ENCODE peak calls at places on chromosomes 5 and 9, in four cellular contexts. W, R, O and E are unnamed samples.

GRCh38 chr9:76808636-76809035 is 44.4 kb downstream of the PCA3 start:
- DNase-seq in W (peak), R (no peak), O (peak), E (no peak)

GRCh38 chr9:138072161-138072842 is 194.7 kb downstream of the CACNA1B start:
- DNase-seq in W (no peak), R (no peak), O (no peak), E (no peak)

GRCh38 chr5:64754066-64754465 is 14.4 kb downstream of the SREK1IP1 start:
- DNase-seq in O (no peak), R (no peak), W (no peak), E (no peak)

GRCh38 chr9:114031948-114032688 is 46.0 kb downstream of the AMBP start:
- DNase-seq in W (no peak), O (no peak), R (no peak), E (no peak)

GRCh38 chr5:146084376-146084775 is 21.0 kb downstream of the PLAC8L1 start:
- DNase-seq in R (no peak), O (no peak), W (no peak), E (no peak)

GRCh38 chr5:150781706-150782614 is 3.4 kb downstream of the SMIM3 start:
- DNase-seq in O (peak), W (peak), R (no peak), E (no peak)

GRCh38 chr5:167348286-167348926 is 943.0 kb upstream of the WWC1 start:
- DNase-seq in O (no peak), R (no peak), W (no peak), E (no peak)

GRCh38 chr5:179967489-179967888 is 59.8 kb upstream of the TBC1D9B start:
- DNase-seq in R (no peak), W (no peak), O (no peak), E (no peak)

GRCh38 chr5:151799407-151799806 is 27.7 kb downstream of the G3BP1 start:
- DNase-seq in O (peak), R (peak), W (peak), E (peak)

GRCh38 chr9:111481885-111482636 is 2.1 kb downstream of the ECPAS start:
- DNase-seq in O (peak), W (no peak), R (no peak), E (no peak)

GRCh38 chr9:96758845-96759673 is 18.8 kb downstream of the ZNF510 start:
- DNase-seq in O (no peak), W (peak), R (no peak), E (no peak)

GRCh38 chr5:80591352-80591751 is 21.3 kb upstream of the ANKRD34B start:
- DNase-seq in W (peak), O (no peak), R (no peak), E (no peak)

GRCh38 chr5:157390179-157390923 is 69.7 kb upstream of the NIPAL4 start:
- DNase-seq in O (peak), W (peak), R (peak), E (no peak)

GRCh38 chr5:11319851-11320580 is 559.0 kb upstream of the DAP start:
- DNase-seq in O (peak), R (no peak), W (peak), E (no peak)

GRCh38 chr5:93100433-93100832 is 480.6 kb downstream of the NR2F1-AS1 start:
- DNase-seq in R (no peak), O (peak), W (peak), E (no peak)

GRCh38 chr9:89481161-89481915 is 16.6 kb downstream of the SEMA4D start:
- DNase-seq in R (peak), O (no peak), W (no peak), E (no peak)